ENCODE peak calls at places on chromosome 12, in seven cellular contexts. Z is mesendoderm, L is IMR-90, V is neuronal stem cell, W is trophoblast cell, Y is mesenchymal stem cell, M is H1. K is an unnamed sample.

GRCh38 chr12:12403264-12404248 is 46.7 kb downstream of the BORCS5 start:
- DNase-seq in Z (no peak), L (no peak), V (no peak), W (peak; percentile 86), Y (no peak), M (no peak), K (no peak)

GRCh38 chr12:79674629-79675028 is 16.1 kb downstream of the PAWR start:
- DNase-seq in Z (no peak), L (peak; percentile 72), V (no peak), W (peak; percentile 34), Y (peak; percentile 32), M (no peak), K (no peak)

GRCh38 chr12:56776654-56777053 is 13.5 kb downstream of the HSD17B6 start:
- DNase-seq in Z (no peak), L (no peak), V (no peak), W (no peak), Y (no peak), M (no peak), K (no peak)

GRCh38 chr12:125186471-125187147 is 121.4 kb downstream of the AACS start:
- DNase-seq in Z (no peak), L (no peak), V (no peak), W (peak; percentile 27), Y (peak; percentile 10), M (peak; percentile 63), K (no peak)

GRCh38 chr12:32110417-32110816 is 3.8 kb downstream of the BICD1 start:
- DNase-seq in Z (no peak), L (no peak), V (no peak), W (no peak), Y (no peak), M (no peak), K (no peak)

GRCh38 chr12:42556917-42557316 is 32.6 kb downstream of the PRICKLE1 start:
- DNase-seq in Z (no peak), L (no peak), V (no peak), W (no peak), Y (no peak), M (no peak), K (no peak)

GRCh38 chr12:45435945-45436710 is 220.2 kb downstream of the ANO6 start:
- DNase-seq in Z (no peak), L (no peak), V (no peak), W (peak; percentile 5), Y (no peak), M (no peak), K (no peak)

GRCh38 chr12:124369055-124369900 is 74.4 kb downstream of the RFLNA start:
- DNase-seq in Z (no peak), L (peak; percentile 92), V (no peak), W (peak; percentile 78), Y (peak; percentile 36), M (no peak), K (no peak)

GRCh38 chr12:52907092-52907810 is 2.4 kb upstream of the KRT8 start:
- DNase-seq in Z (peak; percentile 84), L (no peak), V (no peak), W (peak; percentile 63), Y (peak; percentile 68), M (no peak), K (peak; percentile 65)

GRCh38 chr12:50581226-50582184 is 76.7 kb downstream of the DIP2B start:
- DNase-seq in Z (no peak), L (peak; percentile 93), V (no peak), W (peak; percentile 82), Y (peak; percentile 69), M (no peak), K (no peak)

GRCh38 chr12:70008944-70009343 is 183.9 kb downstream of the MYRFL start:
- DNase-seq in Z (no peak), L (no peak), V (no peak), W (no peak), Y (no peak), M (no peak), K (no peak)

GRCh38 chr12:32885831-32886230 is 10.7 kb downstream of the PKP2 start:
- DNase-seq in Z (no peak), L (no peak), V (no peak), W (no peak), Y (no peak), M (no peak), K (no peak)

GRCh38 chr12:122888232-122888752 is 7.6 kb downstream of the VPS37B start:
- DNase-seq in Z (peak; percentile 95), L (peak; percentile 69), V (no peak), W (peak; percentile 94), Y (peak; percentile 85), M (no peak), K (peak; percentile 83)

GRCh38 chr12:11885261-11886038 is 185.3 kb upstream of the BCL2L14 start:
- DNase-seq in Z (peak; percentile 68), L (peak; percentile 76), V (no peak), W (peak; percentile 95), Y (peak; percentile 62), M (no peak), K (no peak)

GRCh38 chr12:44885902-44886301 is 9.8 kb upstream of the NELL2 start:
- DNase-seq in Z (no peak), L (no peak), V (no peak), W (no peak), Y (no peak), M (no peak), K (no peak)

DNA sequence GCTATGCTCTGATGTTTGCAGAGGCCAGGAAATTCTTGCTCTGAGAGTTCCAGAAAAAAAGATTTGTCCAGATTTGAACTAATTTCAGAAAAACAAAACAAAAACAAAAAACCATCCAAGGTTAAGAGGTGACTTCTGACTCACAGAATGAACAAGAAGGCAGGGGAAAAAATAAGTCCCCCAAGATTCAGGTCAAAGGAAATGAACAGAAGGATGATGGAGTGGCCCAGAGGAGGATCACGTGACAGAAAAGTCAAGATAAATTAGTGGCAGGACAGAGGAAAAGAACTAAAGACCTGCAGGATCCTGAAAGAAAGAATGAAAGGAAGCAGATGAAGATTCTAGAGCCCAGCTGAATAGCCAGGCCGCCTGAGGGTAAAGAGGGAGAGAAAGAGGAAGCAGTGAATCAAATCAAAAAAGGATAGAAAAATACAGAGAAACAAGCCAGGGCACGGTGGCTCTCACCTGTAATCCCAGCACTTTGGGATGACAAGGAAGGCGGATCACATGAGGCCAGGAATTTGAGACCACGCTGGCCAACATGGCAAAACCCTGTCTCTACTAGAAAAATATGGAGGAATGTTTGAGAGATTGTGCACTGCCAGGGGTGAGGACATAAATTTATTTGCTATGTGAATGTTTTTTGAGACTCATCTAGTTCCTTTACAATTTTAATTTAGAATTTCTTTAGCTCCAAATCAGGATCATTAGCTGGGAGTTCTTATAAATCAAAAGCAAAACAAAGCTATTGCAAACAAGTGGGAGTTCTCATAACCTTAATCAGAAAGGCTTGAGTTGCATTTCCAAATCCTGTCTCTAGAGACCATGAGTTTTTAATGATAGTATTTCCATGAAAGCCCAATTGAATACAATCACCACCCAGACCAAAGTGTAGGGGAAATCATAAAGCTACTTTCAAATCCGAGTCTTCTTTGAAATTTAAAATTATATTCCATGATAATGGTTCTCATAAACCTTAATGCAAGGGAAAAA is 217.1 kb upstream of the PLEKHG7 start:
- DNase-seq in Z (no peak), L (no peak), V (no peak), W (no peak), Y (peak; percentile 51), M (no peak), K (no peak)
- H3K4ac ChIP-seq in Z (no peak overlapping the region), L (no peak overlapping the region), V (no peak overlapping the region), W (no peak overlapping the region), Y (peak overlapping the region; percentile 96), M (no peak overlapping the region), K (no peak overlapping the region)

GRCh38 chr12:61250303-61250702 is 1009.9 kb upstream of the USP15 start:
- DNase-seq in Z (no peak), L (no peak), V (no peak), W (no peak), Y (no peak), M (no peak), K (no peak)
- H3K18ac ChIP-seq in Z (no peak overlapping the region), L (no peak overlapping the region), V (no peak overlapping the region), W (no peak overlapping the region), Y (no peak overlapping the region), M (no peak overlapping the region), K (no peak overlapping the region)

GRCh38 chr12:4630262-4630661 is 18.6 kb downstream of the AKAP3 start:
- DNase-seq in Z (no peak), L (no peak), V (no peak), W (no peak), Y (no peak), M (no peak), K (no peak)
- H3K4ac ChIP-seq in Z (no peak overlapping the region), L (no peak overlapping the region), V (no peak overlapping the region), W (no peak overlapping the region), Y (no peak overlapping the region), M (no peak overlapping the region), K (no peak overlapping the region)

DNA sequence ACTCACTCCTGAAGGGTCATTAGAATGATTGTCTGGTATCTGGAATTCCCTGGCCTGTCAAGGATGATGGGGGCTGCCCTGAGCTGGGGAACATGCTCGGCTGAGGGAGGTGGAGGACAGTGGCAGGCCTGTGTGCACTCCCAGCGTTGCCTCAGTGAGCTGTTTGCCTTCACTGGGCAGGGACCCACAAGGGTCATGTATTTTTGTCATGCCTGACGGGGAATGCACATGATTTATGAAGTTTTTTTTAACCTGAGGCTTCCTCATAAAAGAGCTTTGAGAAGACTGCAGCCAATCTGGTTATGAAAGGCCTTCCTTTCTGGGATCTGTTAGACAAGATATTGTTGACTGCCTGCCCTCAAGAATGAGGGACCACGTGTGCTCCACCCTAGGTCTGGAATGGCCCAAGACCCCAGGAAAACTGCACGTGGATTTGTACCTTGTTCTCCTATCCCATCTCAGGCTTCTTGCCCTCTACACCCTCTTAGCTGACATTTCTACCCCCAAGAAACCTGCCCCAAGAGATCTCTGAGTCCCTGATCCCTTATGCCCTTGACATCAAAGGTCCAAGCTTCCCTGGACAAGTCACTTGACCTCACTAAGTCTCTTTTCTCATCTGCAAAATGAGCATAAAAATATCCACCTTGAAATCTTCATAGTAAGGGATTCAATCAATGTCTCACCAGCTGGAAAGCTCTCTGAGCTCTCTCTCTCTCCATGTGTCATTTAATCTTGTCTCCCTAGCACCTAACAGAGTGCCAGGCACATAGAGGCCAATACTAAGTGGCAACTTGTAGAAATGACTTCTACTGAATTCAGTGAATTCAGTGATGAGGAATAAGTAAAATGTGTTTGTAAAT is 24.5 kb upstream of the COL2A1 start:
- DNase-seq in Z (no peak), L (no peak), V (no peak), W (peak; percentile 38), Y (no peak), M (no peak), K (no peak)
- H3K18ac ChIP-seq in Z (no peak overlapping the region), L (no peak overlapping the region), V (peak overlapping the region; percentile 87), W (peak overlapping the region; percentile 30), Y (no peak overlapping the region), M (no peak overlapping the region), K (no peak overlapping the region)

DNA sequence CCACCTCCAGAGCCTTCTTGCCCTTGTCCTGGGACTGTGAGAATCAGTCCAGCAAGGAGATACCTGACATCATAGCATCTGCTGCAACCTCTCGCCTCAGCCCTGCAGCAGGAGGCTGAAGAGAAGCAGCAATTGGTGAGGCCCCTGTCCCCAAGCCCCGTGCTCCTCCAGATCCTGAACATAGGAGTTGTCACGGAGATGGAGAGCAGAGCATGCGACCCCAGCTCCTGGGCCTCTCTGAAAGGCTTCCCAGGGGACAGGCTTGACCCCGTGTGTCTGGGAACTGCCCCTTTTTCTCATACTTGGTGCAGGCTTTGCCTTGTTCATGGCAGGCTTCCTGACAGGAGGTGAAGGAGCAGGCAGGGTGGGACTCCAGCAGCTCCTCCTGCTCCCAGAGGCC is 127.7 kb upstream of the PZP start:
- DNase-seq in Z (no peak), L (no peak), V (no peak), W (no peak), Y (no peak), M (no peak), K (no peak)
- H3K4ac ChIP-seq in Z (no peak overlapping the region), L (no peak overlapping the region), V (no peak overlapping the region), W (no peak overlapping the region), Y (no peak overlapping the region), M (no peak overlapping the region), K (no peak overlapping the region)